ENCODE peak calls at places on chromosomes 4 and X, in ten cellular contexts. V is CD8-positive, alpha-beta T cell; A is astrocyte of the spinal cord; Q is NCI-H1048; M is EL; C is NCI-H345; Y is amniotic epithelial cell; R is cerebellar cortex; U is activated naive CD4-positive, alpha-beta T cell; H is HTR-8/SVneo. N is an unnamed sample.

GRCh38 chrX:132636080-132636479 is 147.2 kb upstream of the MBNL3 start:
- DNase-seq in M (no peak), C (peak), A (peak), V (no peak), Q (no peak), R (no peak), U (no peak), Y (peak), H (no peak), N (no peak)

GRCh38 chrX:15143825-15144121 is 126.1 kb downstream of the ASB9 start:
- DNase-seq in C (no peak), Y (no peak), U (no peak), V (no peak), H (no peak), Q (no peak), A (no peak), R (no peak), M (no peak), N (no peak)

GRCh38 chr4:83490876-83491450 is 6.1 kb upstream of the ABRAXAS1 start:
- DNase-seq in R (peak), A (peak), M (peak), Q (no peak), H (peak), V (no peak), C (peak), Y (peak), U (no peak), N (peak)

GRCh38 chr4:4574792-4575191 is 32.9 kb upstream of the STX18 start:
- DNase-seq in Q (no peak), H (peak), M (peak), U (no peak), Y (peak), C (no peak), A (peak), V (peak), R (no peak), N (peak)

GRCh38 chrX:40153335-40154221 is 55.8 kb upstream of the BCOR start:
- DNase-seq in Y (no peak), Q (no peak), U (peak), A (no peak), V (peak), C (peak), M (peak), R (no peak), H (no peak), N (peak)

GRCh38 chr4:88275516-88275915 is 8.8 kb downstream of the PPM1K start:
- DNase-seq in Q (no peak), C (no peak), M (peak), R (no peak), V (no peak), Y (no peak), A (peak), H (no peak), U (no peak), N (no peak)

GRCh38 chr4:21882050-21882839 is 66.3 kb downstream of the KCNIP4 start:
- DNase-seq in M (peak), Q (no peak), H (no peak), V (no peak), A (peak), C (no peak), U (no peak), R (no peak), Y (peak), N (no peak)

GRCh38 chr4:55547461-55547770 is 707 bp upstream of the CLOCK start:
- DNase-seq in C (no peak), U (no peak), R (no peak), Q (no peak), A (peak), V (no peak), H (no peak), M (no peak), Y (peak), N (peak)

GRCh38 chr4:15965325-15965724 is 2.4 kb upstream of the FGFBP2 start:
- DNase-seq in C (no peak), M (no peak), Q (no peak), H (no peak), Y (no peak), A (no peak), V (no peak), R (no peak), U (no peak), N (no peak)

GRCh38 chrX:41108007-41108683 is 22.9 kb downstream of the USP9X start:
- DNase-seq in M (no peak), U (no peak), Y (no peak), C (no peak), V (no peak), A (no peak), R (no peak), H (no peak), Q (no peak), N (no peak)

GRCh38 chrX:47366051-47366722 is 4.2 kb upstream of the ZNF157 start:
- DNase-seq in A (peak), R (peak), Q (no peak), H (peak), U (peak), C (peak), Y (peak), M (peak), V (peak), N (peak)